ENCODE peak calls at places on chromosomes 5 and 9, in seven cellular contexts. B is CD8-positive, alpha-beta T cell; C is breast epithelium; S is heart right ventricle; A is cardiac muscle cell; P is fibroblast of lung; Q is BJ. X is an unnamed sample. For H3K36me3, the result is how much of the 10 kb centered on the place peaks cover.

GRCh38 chr9:36864491-36865410 is 169.3 kb downstream of the PAX5 start:
- DNase-seq in B (no peak), C (no peak), S (no peak), A (peak), P (no peak), Q (no peak), X (peak)

GRCh38 chr5:107564896-107565295 is 105.8 kb downstream of the EFNA5 start:
- DNase-seq in B (no peak), C (no peak), S (no peak), A (no peak), P (peak), Q (no peak), X (no peak)

GRCh38 chr9:87107072-87107471 is 159.8 kb upstream of the GAS1 start:
- DNase-seq in B (no peak), C (no peak), S (no peak), A (no peak), P (no peak), Q (no peak), X (peak)

GRCh38 chr5:120405923-120406322 is 58.2 kb upstream of the PRR16 start:
- DNase-seq in B (no peak), C (no peak), S (no peak), A (no peak), P (peak), Q (no peak), X (no peak)

GRCh38 chr9:109483771-109484442 is 14.2 kb downstream of the PTPN3 start:
- DNase-seq in B (no peak), C (no peak), S (no peak), A (no peak), P (no peak), Q (no peak), X (no peak)

GRCh38 chr9:16309350-16310271 is 560.9 kb downstream of the BNC2 start:
- DNase-seq in B (no peak), C (no peak), S (peak), A (no peak), P (peak), Q (no peak), X (peak)

GRCh38 chr9:131663288-131663687 is 76.6 kb downstream of the RAPGEF1 start:
- DNase-seq in B (no peak), C (no peak), S (no peak), A (no peak), P (no peak), Q (no peak), X (no peak)

GRCh38 chr9:101463397-101463796 is 27.8 kb upstream of the ALDOB start:
- DNase-seq in B (no peak), C (no peak), S (no peak), A (no peak), P (peak), Q (no peak), X (no peak)

GRCh38 chr5:124623265-124623664 is 123.2 kb downstream of the ZNF608 start:
- DNase-seq in B (no peak), C (no peak), S (no peak), A (no peak), P (no peak), Q (no peak), X (no peak)

GRCh38 chr9:119963258-119963797 is 594.1 kb upstream of the BRINP1 start:
- DNase-seq in B (no peak), C (no peak), S (no peak), A (no peak), P (peak), Q (peak), X (peak)

GRCh38 chr9:89419978-89420394 is 77.9 kb downstream of the SEMA4D start:
- DNase-seq in B (no peak), C (no peak), S (no peak), A (no peak), P (no peak), Q (no peak), X (no peak)

GRCh38 chr5:104513194-104513602 is 950.6 kb upstream of the NUDT12 start:
- DNase-seq in B (no peak), C (no peak), S (no peak), A (no peak), P (peak), Q (peak), X (no peak)

GRCh38 chr9:77769246-77769645 is 121.1 kb upstream of the GNA14 start:
- DNase-seq in B (no peak), C (no peak), S (no peak), A (no peak), P (no peak), Q (no peak), X (no peak)

GRCh38 chr9:78031826-78032598 is 401 bp upstream of the GNAQ start:
- DNase-seq in B (peak), C (peak), S (peak), A (peak), P (peak), Q (peak), X (peak)

GRCh38 chr9:93072383-93072795 is 13.9 kb downstream of the SUSD3 start:
- DNase-seq in B (no peak), C (no peak), S (no peak), A (no peak), P (peak), Q (no peak), X (no peak)

GRCh38 chr5:177530638-177531037 is 13.9 kb upstream of the DDX41 start:
- DNase-seq in B (no peak), C (peak), S (no peak), A (no peak), P (no peak), Q (no peak), X (no peak)

GRCh38 chr5:57499262-57500050 is 16.8 kb upstream of the ACTBL2 start:
- DNase-seq in B (no peak), C (no peak), S (peak), A (peak), P (peak), Q (no peak), X (peak)

GRCh38 chr5:157514974-157515373 is 55.0 kb downstream of the NIPAL4 start:
- DNase-seq in B (no peak), C (no peak), S (no peak), A (no peak), P (no peak), Q (no peak), X (no peak)
- H3K36me3 ChIP-seq in B (under half), C (under half), S (under half), A (under half), P (under half), Q (under half), X (under half)

DNA sequence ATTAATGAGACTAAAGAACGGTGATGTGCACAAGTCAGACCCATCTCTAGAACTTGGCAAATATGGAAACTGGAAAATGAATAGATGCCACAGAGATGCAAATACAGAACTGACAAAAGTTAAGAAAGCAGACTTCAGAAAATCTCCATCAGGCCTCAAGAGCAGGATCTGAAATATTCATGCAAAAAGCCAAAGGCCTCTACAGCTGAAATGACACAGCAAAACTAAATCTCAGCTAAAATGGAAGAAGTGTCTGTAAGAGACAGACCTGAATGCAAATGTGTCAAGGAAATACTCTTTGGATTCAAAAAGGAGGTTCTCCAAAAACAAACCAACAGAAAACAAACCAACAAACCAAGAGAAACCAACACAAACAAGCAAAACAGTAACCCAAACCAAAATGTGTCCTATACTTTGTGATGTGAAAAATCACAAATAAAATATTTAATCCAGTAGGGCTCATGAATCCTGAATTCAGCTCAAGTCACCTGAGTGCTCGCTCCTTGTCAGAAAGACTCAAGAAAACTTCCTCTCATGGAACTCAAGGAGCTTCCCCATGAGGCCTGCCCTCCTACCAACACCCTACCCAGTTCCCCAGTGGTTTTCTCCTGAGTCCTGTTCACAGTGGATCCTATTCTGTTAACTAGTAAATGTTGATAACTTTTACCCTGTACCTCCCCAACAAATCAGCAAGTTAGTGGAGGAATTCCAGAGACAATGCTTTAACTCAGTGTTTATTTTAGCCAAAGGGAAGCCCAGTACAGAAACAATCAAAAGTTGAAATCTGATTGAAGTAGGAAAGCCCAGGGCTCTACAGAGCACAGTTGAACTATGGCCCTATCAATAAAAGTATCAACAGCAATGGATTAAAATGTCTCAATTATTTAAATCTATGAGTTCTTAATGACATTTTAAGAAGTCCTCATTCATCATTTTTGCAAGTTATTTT is 14.6 kb downstream of the MRPS27 start:
- DNase-seq in B (no peak), C (no peak), S (no peak), A (no peak), P (no peak), Q (no peak), X (peak)
- H3K4me3 ChIP-seq in B (no peak), C (no peak), S (no peak), A (no peak), P (no peak), Q (no peak), X (no peak)

GRCh38 chr5:141926434-141926833 is 2.8 kb downstream of the DELE1 start:
- DNase-seq in B (no peak), C (no peak), S (no peak), A (no peak), P (no peak), Q (no peak), X (no peak)
- H3K36me3 ChIP-seq in B (half or more), C (under half), S (half or more), A (under half), P (under half), Q (under half), X (under half)

GRCh38 chr5:149406203-149406978 is 27.3 kb upstream of the IL17B start:
- DNase-seq in B (no peak), C (peak), S (peak), A (no peak), P (peak), Q (peak), X (peak)
- H3K4me3 ChIP-seq in B (no peak), C (peak), S (peak), A (no peak), P (peak), Q (peak), X (no peak)

GRCh38 chr9:95458666-95459065 is 58.1 kb downstream of the PTCH1 start:
- DNase-seq in B (no peak), C (no peak), S (no peak), A (no peak), P (peak), Q (no peak), X (no peak)
- H3K36me3 ChIP-seq in B (under half), C (under half), S (under half), A (under half), P (under half), Q (under half), X (under half)